ENCODE peak calls at places on chromosomes 13 and 19, in four cellular contexts. D is pancreas, C is BJ, O is osteocyte. H is an unnamed sample.
A peak's percentile ranks its signal among the peaks of the same experiment; 100 is the strongest.

GRCh38 chr13:112740502-112741131 is 50.8 kb downstream of the ATP11A start:
- DNase-seq in D (peak; percentile 30), C (peak; percentile 70), O (no peak), H (no peak)

GRCh38 chr19:16449330-16449961 is 22.3 kb downstream of the EPS15L1 start:
- DNase-seq in D (no peak), C (no peak), O (no peak), H (no peak)

GRCh38 chr13:38530492-38530891 is 156.4 kb upstream of the FREM2 start:
- DNase-seq in D (no peak), C (peak; percentile 4), O (no peak), H (no peak)

GRCh38 chr13:72693832-72694231 is 33.6 kb downstream of the MZT1 start:
- DNase-seq in D (no peak), C (no peak), O (no peak), H (no peak)

GRCh38 chr19:12974301-12975220 is 5.2 kb downstream of the DAND5 start:
- DNase-seq in D (no peak), C (no peak), O (no peak), H (no peak)

GRCh38 chr19:657611-658010 is 5.4 kb downstream of the RNF126 start:
- DNase-seq in D (no peak), C (no peak), O (no peak), H (no peak)

GRCh38 chr19:33644284-33644836 is 22.6 kb downstream of the CHST8 start:
- DNase-seq in D (no peak), C (no peak), O (no peak), H (no peak)

GRCh38 chr19:7533281-7533819 is 2.2 kb upstream of the PNPLA6 start:
- DNase-seq in D (peak; percentile 65), C (no peak), O (no peak), H (no peak)

GRCh38 chr19:1615156-1615765 is 10.0 kb upstream of the UQCR11 start:
- DNase-seq in D (no peak), C (no peak), O (no peak), H (no peak)

GRCh38 chr19:14544977-14545715 is 15.8 kb downstream of the TECR start:
- DNase-seq in D (peak; percentile 55), C (no peak), O (no peak), H (no peak)

GRCh38 chr19:53365899-53366493 is 491 bp downstream of the ZNF525 start:
- DNase-seq in D (no peak), C (no peak), O (no peak), H (no peak)

GRCh38 chr19:1027953-1028902 is 1.8 kb downstream of the CNN2 start:
- DNase-seq in D (peak; percentile 71), C (peak; percentile 76), O (peak; percentile 99), H (peak; percentile 71)

GRCh38 chr19:18895828-18896341 is at the start of gene CERS1:
- DNase-seq in D (no peak), C (no peak), O (no peak), H (no peak)

GRCh38 chr13:21677075-21677628 is 6.3 kb downstream of the FGF9 start:
- DNase-seq in D (no peak), C (no peak), O (no peak), H (no peak)

GRCh38 chr13:93309886-93310520 is 83.4 kb downstream of the GPC6 start:
- DNase-seq in D (no peak), C (no peak), O (no peak), H (no peak)

GRCh38 chr19:48120505-48120904 is 9.9 kb upstream of the PLA2G4C start:
- DNase-seq in D (no peak), C (no peak), O (no peak), H (no peak)

GRCh38 chr19:58265100-58265499 is 13.7 kb upstream of the ZNF8 start:
- DNase-seq in D (no peak), C (no peak), O (no peak), H (no peak)

GRCh38 chr19:18603255-18603957 is 3.2 kb downstream of the CRLF1 start:
- DNase-seq in D (no peak), C (no peak), O (no peak), H (no peak)

GRCh38 chr19:6678690-6679109 is 8.7 kb upstream of the TNFSF14 start:
- DNase-seq in D (no peak), C (no peak), O (no peak), H (no peak)

GRCh38 chr19:30423481-30423880 is 51.3 kb downstream of the ZNF536 start:
- DNase-seq in D (no peak), C (no peak), O (peak; percentile 77), H (no peak)

GRCh38 chr13:34165158-34165557 is 347.2 kb downstream of the RFC3 start:
- DNase-seq in D (no peak), C (no peak), O (no peak), H (no peak)

GRCh38 chr13:51959773-51960172 is 51.5 kb downstream of the ATP7B start:
- DNase-seq in D (no peak), C (no peak), O (no peak), H (no peak)

GRCh38 chr19:18399008-18399407 is 1.6 kb upstream of the LRRC25 start:
- DNase-seq in D (peak; percentile 61), C (no peak), O (no peak), H (no peak)

GRCh38 chr19:15358918-15359317 is 20.7 kb downstream of the AKAP8 start:
- DNase-seq in D (no peak), C (no peak), O (no peak), H (no peak)

GRCh38 chr19:48635966-48636858 is 967 bp downstream of the DBP start:
- DNase-seq in D (peak; percentile 63), C (no peak), O (no peak), H (no peak)

GRCh38 chr19:46727757-46728156 is 10.8 kb upstream of the PRKD2 start:
- DNase-seq in D (no peak), C (no peak), O (no peak), H (no peak)

GRCh38 chr13:93305886-93306285 is 79.3 kb downstream of the GPC6 start:
- DNase-seq in D (no peak), C (no peak), O (no peak), H (no peak)

GRCh38 chr13:89822467-89822866 is 1525.0 kb upstream of the MIR17HG start:
- DNase-seq in D (no peak), C (no peak), O (no peak), H (no peak)

GRCh38 chr19:5903054-5903501 is 512 bp downstream of the NDUFA11 start:
- DNase-seq in D (no peak), C (no peak), O (no peak), H (no peak)

GRCh38 chr19:45613926-45614725 is 12.1 kb upstream of the GPR4 start:
- DNase-seq in D (peak; percentile 36), C (peak; percentile 84), O (no peak), H (peak; percentile 74)

GRCh38 chr13:36778083-36778671 is 40.8 kb upstream of the RFXAP start:
- DNase-seq in D (no peak), C (peak; percentile 9), O (no peak), H (peak; percentile 29)

GRCh38 chr19:40872209-40872608 is 9.8 kb downstream of the CYP2A7 start:
- DNase-seq in D (no peak), C (no peak), O (no peak), H (no peak)

GRCh38 chr13:105904034-105904742 is 631.3 kb downstream of the EFNB2 start:
- DNase-seq in D (no peak), C (no peak), O (no peak), H (no peak)

GRCh38 chr13:95300625-95301134 is 571 bp downstream of the ABCC4 start:
- DNase-seq in D (peak; percentile 25), C (no peak), O (no peak), H (no peak)

GRCh38 chr19:28727133-28727834 is 485.7 kb downstream of the UQCRFS1 start:
- DNase-seq in D (peak; percentile 56), C (no peak), O (no peak), H (no peak)
- TF ChIP-seq CTCF in D (no peak), C (peak; percentile 58), O (no peak), H (peak; percentile 55)

GRCh38 chr19:4722671-4723464 is 774 bp downstream of the DPP9 start:
- DNase-seq in D (peak; percentile 41), C (no peak), O (no peak), H (peak; percentile 33)

GRCh38 chr19:4721196-4721595 is 2.4 kb downstream of the DPP9 start:
- DNase-seq in D (no peak), C (no peak), O (no peak), H (no peak)

GRCh38 chr19:4724252-4724514 is 541 bp upstream of the DPP9 start:
- DNase-seq in D (no peak), C (no peak), O (no peak), H (no peak)

GRCh38 chr19:4720037-4720700 is 3.5 kb downstream of the DPP9 start:
- DNase-seq in D (no peak), C (no peak), O (no peak), H (no peak)

GRCh38 chr19:4723465-4724251 is at the start of gene DPP9:
- DNase-seq in D (peak; percentile 98), C (peak; percentile 89), O (peak; percentile 98), H (peak; percentile 89)
- TF ChIP-seq CTCF in D (no peak), C (peak; percentile 26), O (peak; percentile 31), H (peak; percentile 21)

DNA sequence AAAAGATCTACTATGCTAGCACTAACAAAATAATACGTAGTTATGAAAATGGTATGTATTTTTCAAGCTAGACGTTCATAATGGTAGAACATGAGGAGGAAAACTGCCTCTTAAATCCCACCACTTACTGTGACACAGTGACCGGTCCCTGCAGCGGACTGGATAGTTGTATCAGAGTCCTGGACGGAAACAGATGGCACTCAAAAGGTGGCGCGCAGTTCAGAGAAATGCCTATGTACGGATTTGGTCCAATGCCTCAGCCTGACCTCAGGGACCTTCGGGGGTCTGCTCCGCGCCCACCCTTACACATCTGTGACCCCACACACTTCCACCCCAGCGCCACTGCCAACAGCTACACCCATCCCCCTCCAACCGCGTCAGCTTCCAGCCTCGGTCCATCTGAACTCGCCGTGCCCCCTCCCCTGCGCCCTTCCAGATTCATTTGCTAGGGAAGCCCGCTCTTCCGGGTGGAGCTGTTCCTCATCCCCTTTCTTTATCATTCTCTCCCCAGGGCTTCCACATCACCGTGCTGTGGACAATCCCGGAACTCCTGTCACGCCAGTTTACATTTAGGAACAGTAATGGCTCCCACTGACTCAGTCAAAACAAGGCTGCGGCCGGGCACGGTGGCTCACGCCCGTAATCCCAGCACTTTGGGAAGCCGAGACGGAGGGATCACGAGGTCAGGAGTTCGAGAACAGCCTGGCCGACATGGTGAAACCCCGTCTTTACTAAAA is 794 bp upstream of the LENG8 start:
- DNase-seq in D (peak; percentile 72), C (no peak), O (no peak), H (no peak)
- TF ChIP-seq CTCF in D (no peak), C (peak; percentile 11), O (no peak), H (no peak)

GRCh38 chr19:55638864-55639359 is 1.9 kb upstream of the ZNF580 start:
- DNase-seq in D (peak; percentile 55), C (no peak), O (no peak), H (no peak)
- TF ChIP-seq CTCF in D (no peak), C (peak; percentile 55), O (peak; percentile 60), H (peak; percentile 30)

GRCh38 chr19:3360494-3361383 is 5.6 kb upstream of the NFIC start:
- DNase-seq in D (peak; percentile 75), C (no peak), O (no peak), H (no peak)
- TF ChIP-seq CTCF in D (no peak), C (no peak), O (peak; percentile 8), H (no peak)

H was measured in AG04449.